ENCODE peak calls at places on chromosomes 2 and 18, in four cellular contexts. N is neural crest cell, M is foreskin fibroblast, Z is adrenal gland. C is an unnamed sample.

GRCh38 chr2:96532641-96533291 is 3.8 kb upstream of the ARID5A start:
- DNase-seq in N (no peak), M (no peak), Z (no peak), C (no peak)

GRCh38 chr2:96102596-96103387 is 13.6 kb downstream of the ADRA2B start:
- DNase-seq in N (no peak), M (no peak), Z (peak), C (no peak)

GRCh38 chr2:183029219-183029618 is 9.0 kb downstream of the NCKAP1 start:
- DNase-seq in N (no peak), M (no peak), Z (no peak), C (no peak)

GRCh38 chr2:128589681-128590080 is 271.0 kb upstream of the HS6ST1 start:
- DNase-seq in N (no peak), M (no peak), Z (peak), C (no peak)

GRCh38 chr2:12488365-12488972 is 228.3 kb upstream of the TRIB2 start:
- DNase-seq in N (no peak), M (no peak), Z (no peak), C (no peak)

GRCh38 chr2:98518106-98518505 is 73.4 kb downstream of the INPP4A start:
- DNase-seq in N (no peak), M (no peak), Z (no peak), C (no peak)

GRCh38 chr2:44358498-44358897 is 2.8 kb downstream of the PREPL start:
- DNase-seq in N (no peak), M (peak), Z (peak), C (no peak)

GRCh38 chr2:70420005-70420580 is 118.2 kb upstream of the FAM136A start:
- DNase-seq in N (no peak), M (no peak), Z (no peak), C (no peak)

GRCh38 chr2:88654714-88655113 is 27.4 kb upstream of the EIF2AK3 start:
- DNase-seq in N (no peak), M (peak), Z (no peak), C (no peak)

GRCh38 chr2:197838036-197838435 is 33.6 kb downstream of the PLCL1 start:
- DNase-seq in N (no peak), M (peak), Z (no peak), C (no peak)

GRCh38 chr2:171574149-171574795 is 52.0 kb downstream of the CYBRD1 start:
- DNase-seq in N (peak), M (peak), Z (peak), C (no peak)

GRCh38 chr2:140600116-140600515 is 1530.7 kb downstream of the LRP1B start:
- DNase-seq in N (no peak), M (peak), Z (no peak), C (no peak)

GRCh38 chr2:181782630-181783029 is 102.3 kb upstream of the NEUROD1 start:
- DNase-seq in N (no peak), M (no peak), Z (no peak), C (no peak)

GRCh38 chr2:119864318-119864717 is 104.6 kb downstream of the PTPN4 start:
- DNase-seq in N (no peak), M (no peak), Z (no peak), C (no peak)

GRCh38 chr18:63850010-63850409 is 37.5 kb upstream of the SERPINB2 start:
- DNase-seq in N (peak), M (peak), Z (no peak), C (no peak)

GRCh38 chr2:138780908-138781307 is 718 bp upstream of the NXPH2 start:
- DNase-seq in N (no peak), M (no peak), Z (no peak), C (no peak)

GRCh38 chr18:58128286-58129018 is 84.4 kb downstream of the NEDD4L start:
- DNase-seq in N (no peak), M (no peak), Z (no peak), C (no peak)

GRCh38 chr18:60732146-60732545 is 359.6 kb upstream of the MC4R start:
- DNase-seq in N (no peak), M (no peak), Z (no peak), C (no peak)

GRCh38 chr2:195473802-195474201 is 183.2 kb upstream of the SLC39A10 start:
- DNase-seq in N (no peak), M (no peak), Z (no peak), C (no peak)

GRCh38 chr2:138919336-138919735 is 139.1 kb upstream of the NXPH2 start:
- DNase-seq in N (no peak), M (no peak), Z (no peak), C (no peak)

GRCh38 chr18:12109836-12110235 is 16.2 kb downstream of the ANKRD62 start:
- DNase-seq in N (no peak), M (no peak), Z (no peak), C (no peak)

GRCh38 chr2:226358688-226359087 is 440.9 kb downstream of the IRS1 start:
- DNase-seq in N (no peak), M (no peak), Z (no peak), C (no peak)

GRCh38 chr18:36012891-36013290 is 40.4 kb downstream of the RMP24 start:
- DNase-seq in N (no peak), M (no peak), Z (no peak), C (no peak)

GRCh38 chr2:240432820-240433801 is 2.4 kb upstream of the GPC1 start:
- DNase-seq in N (no peak), M (no peak), Z (peak), C (no peak)

GRCh38 chr18:56333846-56334245 is 304.5 kb downstream of the TXNL1 start:
- DNase-seq in N (no peak), M (no peak), Z (no peak), C (no peak)

GRCh38 chr2:53342248-53342647 is 425.4 kb upstream of the CHAC2 start:
- DNase-seq in N (no peak), M (no peak), Z (no peak), C (no peak)

GRCh38 chr2:68964282-68964681 is 10.2 kb upstream of the GKN1 start:
- DNase-seq in N (no peak), M (no peak), Z (no peak), C (no peak)

GRCh38 chr2:223586261-223586660 is 15.9 kb downstream of the SCG2 start:
- DNase-seq in N (no peak), M (peak), Z (no peak), C (peak)

GRCh38 chr2:127707890-127708648 is 6.8 kb downstream of the SFT2D3 start:
- DNase-seq in N (no peak), M (no peak), Z (no peak), C (no peak)

GRCh38 chr2:27303093-27304025 is 4.9 kb downstream of the UCN start:
- DNase-seq in N (peak), M (no peak), Z (peak), C (no peak)

GRCh38 chr18:63099848-63100625 is 219.5 kb downstream of the BCL2 start:
- DNase-seq in N (no peak), M (no peak), Z (no peak), C (no peak)

DNA sequence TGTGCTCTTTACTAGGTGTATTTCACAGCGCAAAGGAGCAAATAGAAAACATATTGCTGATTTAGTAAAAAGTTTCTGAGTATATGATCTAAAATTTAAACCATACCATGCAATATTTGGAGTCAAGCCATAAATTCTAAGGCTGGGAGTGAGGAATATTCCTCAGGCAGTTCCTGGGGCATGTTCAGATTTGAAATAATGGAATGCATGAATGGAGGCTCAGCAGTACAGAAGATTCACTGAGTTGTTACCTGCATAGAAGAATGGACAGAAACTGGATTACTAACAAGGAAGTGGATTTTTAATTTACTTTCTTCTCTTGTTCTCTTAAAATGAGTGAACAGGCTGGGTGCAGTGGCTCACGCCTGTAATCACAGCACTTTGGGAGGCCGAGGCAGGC is 441.0 kb upstream of the MAP2 start:
- DNase-seq in N (no peak), M (no peak), Z (no peak), C (no peak)
- TF ChIP-seq CTCF in N (no peak), M (no peak), Z (no peak), C (no peak)

GRCh38 chr2:156125018-156125417 is 207.5 kb downstream of the NR4A2 start:
- DNase-seq in N (no peak), M (no peak), Z (no peak), C (no peak)

GRCh38 chr2:156132130-156132529 is 200.4 kb downstream of the NR4A2 start:
- DNase-seq in N (no peak), M (no peak), Z (no peak), C (no peak)

GRCh38 chr2:156132941-156133340 is 199.6 kb downstream of the NR4A2 start:
- DNase-seq in N (no peak), M (no peak), Z (no peak), C (no peak)

GRCh38 chr2:156124458-156124857 is 208.1 kb downstream of the NR4A2 start:
- DNase-seq in N (no peak), M (no peak), Z (no peak), C (no peak)

GRCh38 chr2:156129227-156129626 is 203.3 kb downstream of the NR4A2 start:
- DNase-seq in N (no peak), M (no peak), Z (no peak), C (no peak)
- TF ChIP-seq CTCF in N (peak), M (no peak), Z (no peak), C (no peak)

GRCh38 chr18:79049506-79049905 is 19.7 kb upstream of the ATP9B start:
- DNase-seq in N (no peak), M (no peak), Z (no peak), C (no peak)
- TF ChIP-seq CTCF in N (no peak), M (no peak), Z (no peak), C (no peak)

DNA sequence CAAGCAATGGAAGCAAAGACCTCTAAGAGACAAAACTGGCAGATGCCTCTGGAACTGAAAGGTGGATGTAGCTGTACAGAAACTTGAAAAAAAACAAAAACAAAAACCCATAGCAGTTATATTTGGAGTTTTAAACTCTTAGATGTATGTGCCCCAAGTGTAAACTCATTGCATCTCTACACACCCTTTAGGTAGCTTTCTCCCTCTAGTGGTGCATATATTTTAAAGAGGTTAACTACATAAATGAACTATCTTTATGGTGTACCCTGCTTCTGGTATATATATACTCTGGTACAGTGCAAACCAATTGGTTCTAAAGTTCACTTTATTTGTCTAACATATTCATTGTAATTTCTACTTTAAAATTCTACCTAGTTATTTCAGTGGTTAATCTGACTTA is 518.2 kb downstream of the NRXN1 start:
- DNase-seq in N (no peak), M (no peak), Z (no peak), C (no peak)
- TF ChIP-seq CTCF in N (peak), M (no peak), Z (no peak), C (no peak)

GRCh38 chr2:207230261-207231105 is 64.7 kb upstream of the KLF7 start:
- DNase-seq in N (no peak), M (no peak), Z (no peak), C (no peak)
- TF ChIP-seq CTCF in N (peak), M (peak), Z (peak), C (peak)

GRCh38 chr2:219081701-219082331 is 21.1 kb upstream of the IHH start:
- DNase-seq in N (no peak), M (no peak), Z (no peak), C (no peak)

GRCh38 chr2:219081096-219081495 is 20.4 kb upstream of the IHH start:
- DNase-seq in N (no peak), M (no peak), Z (no peak), C (no peak)

GRCh38 chr2:219076253-219076652 is 15.5 kb upstream of the IHH start:
- DNase-seq in N (no peak), M (no peak), Z (no peak), C (no peak)

GRCh38 chr2:219079417-219079816 is 18.7 kb upstream of the IHH start:
- DNase-seq in N (no peak), M (peak), Z (no peak), C (no peak)

GRCh38 chr2:219078126-219078525 is 17.4 kb upstream of the IHH start:
- DNase-seq in N (no peak), M (no peak), Z (no peak), C (no peak)
- TF ChIP-seq CTCF in N (no peak), M (no peak), Z (no peak), C (no peak)

GRCh38 chr18:73245345-73245744 is 377.6 kb upstream of the NETO1 start:
- DNase-seq in N (no peak), M (no peak), Z (no peak), C (no peak)

GRCh38 chr18:73254564-73254963 is 386.8 kb upstream of the NETO1 start:
- DNase-seq in N (no peak), M (no peak), Z (no peak), C (no peak)

GRCh38 chr18:73244411-73244810 is 376.6 kb upstream of the NETO1 start:
- DNase-seq in N (no peak), M (peak), Z (no peak), C (no peak)

GRCh38 chr18:73249030-73249429 is 381.2 kb upstream of the NETO1 start:
- DNase-seq in N (no peak), M (no peak), Z (no peak), C (no peak)
- TF ChIP-seq CTCF in N (no peak), M (no peak), Z (no peak), C (no peak)

GRCh38 chr2:174522553-174522952 is 35.7 kb upstream of the GPR155 start:
- DNase-seq in N (no peak), M (peak), Z (no peak), C (no peak)
- TF ChIP-seq CTCF in N (peak), M (peak), Z (peak), C (no peak)

DNA sequence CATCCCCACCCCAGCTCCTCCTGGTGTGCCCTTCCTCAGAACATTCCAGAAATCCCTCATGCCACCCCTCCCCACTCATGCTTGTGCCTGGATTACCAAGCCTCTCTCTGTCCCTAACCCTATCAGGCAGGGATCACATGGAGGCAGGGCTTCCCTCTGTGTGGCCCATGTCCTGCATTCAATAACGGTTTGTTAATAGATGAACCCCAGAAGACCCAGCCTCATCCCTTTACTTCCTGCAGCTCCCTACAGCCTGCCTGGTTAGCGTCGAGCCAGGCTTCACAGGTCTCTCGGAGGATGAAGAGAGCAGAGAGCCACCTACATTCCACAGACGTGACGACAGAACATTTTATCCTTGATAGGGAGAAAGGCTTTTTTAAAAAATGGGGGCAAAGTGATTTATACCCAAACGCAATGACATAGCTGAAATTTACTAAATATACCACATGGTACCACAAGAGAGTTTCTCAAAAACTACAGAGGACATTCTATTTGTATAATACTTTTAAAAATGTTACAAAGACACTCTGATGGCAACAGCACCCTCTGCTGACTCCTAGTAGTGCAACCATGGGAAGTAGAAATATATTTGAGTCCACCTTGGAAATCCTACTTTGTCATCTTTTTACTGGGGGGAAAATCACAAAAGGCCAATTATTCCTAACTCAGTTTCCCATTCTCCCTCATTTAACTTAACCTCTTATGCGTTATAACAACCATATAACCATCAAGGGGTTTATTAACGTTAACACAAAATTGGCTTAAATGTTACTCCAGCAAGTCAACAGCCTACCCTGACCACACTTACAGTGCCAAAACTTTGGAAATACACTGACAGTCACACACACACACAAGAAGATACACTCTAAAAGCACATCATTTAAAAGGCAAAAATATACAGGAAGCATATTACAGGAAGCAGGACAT is 30.7 kb downstream of the FBXO15 start:
- DNase-seq in N (no peak), M (peak), Z (no peak), C (no peak)
- TF ChIP-seq CTCF in N (peak), M (peak), Z (peak), C (peak)